ENCODE peak calls at places on chromosomes 3 and 15, in ten cellular contexts. A is IMR-90; R is upper lobe of right lung; W is naive thymus-derived CD4-positive, alpha-beta T cell; H is OCI-LY7; J is GM06990; P is left ventricle myocardium inferior; K is CD8-positive, alpha-beta memory T cell; I is stomach; Z is cardiac muscle cell. Y is an unnamed sample. For H3K36me3, the result is how much of the 10 kb centered on the place peaks cover.

GRCh38 chr3:55629432-55629831 is 142.3 kb upstream of the WNT5A start:
- DNase-seq in I (peak), W (no peak), R (peak), K (no peak), J (no peak), A (peak), P (peak), Z (peak), H (no peak), Y (no peak)

GRCh38 chr3:73279-73678 is 123.3 kb upstream of the CHL1 start:
- DNase-seq in K (no peak), I (no peak), J (no peak), Z (no peak), H (no peak), A (no peak), R (no peak), P (no peak), W (no peak), Y (no peak)

GRCh38 chr15:82184355-82184754 is 78.2 kb downstream of the EFL1 start:
- DNase-seq in J (no peak), I (no peak), P (no peak), R (no peak), H (no peak), A (no peak), K (no peak), W (no peak), Z (no peak), Y (no peak)

GRCh38 chr15:41965441-41966413 is 6.6 kb downstream of the EHD4 start:
- DNase-seq in I (peak), W (no peak), H (no peak), A (peak), P (peak), Z (peak), R (no peak), J (no peak), K (no peak), Y (peak)

GRCh38 chr3:162400697-162401096 is 904.1 kb downstream of the OTOL1 start:
- DNase-seq in P (no peak), W (no peak), I (no peak), A (no peak), J (no peak), R (no peak), Z (no peak), H (no peak), K (no peak), Y (no peak)

GRCh38 chr3:110138966-110139555 is 801.7 kb upstream of the DPPA4 start:
- DNase-seq in P (no peak), R (no peak), Z (no peak), A (no peak), W (no peak), I (no peak), H (no peak), J (no peak), K (no peak), Y (no peak)

GRCh38 chr3:24254649-24255048 is 240.0 kb downstream of the THRB start:
- DNase-seq in Z (peak), H (no peak), I (no peak), R (no peak), W (no peak), K (no peak), J (no peak), A (peak), P (no peak), Y (no peak)

GRCh38 chr3:46353639-46354410 is at the start of gene CCR2:
- DNase-seq in I (no peak), P (no peak), A (no peak), W (no peak), H (no peak), J (no peak), Z (no peak), R (no peak), K (no peak), Y (no peak)

GRCh38 chr3:137295336-137295735 is 337.6 kb downstream of the IL20RB start:
- DNase-seq in K (no peak), Z (no peak), A (no peak), W (no peak), I (no peak), R (no peak), P (no peak), H (no peak), J (no peak), Y (no peak)

GRCh38 chr3:115577000-115577399 is 46.3 kb upstream of the GAP43 start:
- DNase-seq in K (no peak), H (no peak), J (no peak), W (no peak), R (no peak), I (no peak), Z (no peak), P (no peak), A (no peak), Y (no peak)

GRCh38 chr3:37591130-37591865 is 270.4 kb upstream of the CTDSPL start:
- DNase-seq in K (no peak), I (no peak), P (peak), J (no peak), R (no peak), H (no peak), A (no peak), Z (peak), W (no peak), Y (no peak)

GRCh38 chr3:111747490-111747889 is 111.6 kb upstream of the PHLDB2 start:
- DNase-seq in I (no peak), K (no peak), A (peak), H (no peak), R (no peak), Z (no peak), P (no peak), J (no peak), W (no peak), Y (no peak)

GRCh38 chr3:179450321-179450720 is 949 bp downstream of the GNB4 start:
- DNase-seq in H (no peak), A (peak), W (no peak), R (no peak), I (no peak), J (no peak), Z (peak), K (no peak), P (no peak), Y (no peak)

GRCh38 chr15:84785053-84785452 is 32.1 kb upstream of the ALPK3 start:
- DNase-seq in K (no peak), A (no peak), H (no peak), W (no peak), P (no peak), I (no peak), Z (no peak), R (no peak), J (no peak), Y (no peak)

GRCh38 chr3:155853214-155854146 is 747 bp downstream of the SLC33A1 start:
- DNase-seq in A (peak), R (peak), P (peak), Z (peak), J (no peak), W (no peak), I (peak), H (peak), K (no peak), Y (peak)

GRCh38 chr3:168040624-168041208 is 55.0 kb downstream of the GOLIM4 start:
- DNase-seq in H (peak), P (no peak), A (peak), W (no peak), K (no peak), I (no peak), J (no peak), Z (peak), R (no peak), Y (no peak)

GRCh38 chr3:59771760-59772159 is 721.9 kb upstream of the CFAP20DC start:
- DNase-seq in J (no peak), P (no peak), R (no peak), W (no peak), A (peak), K (no peak), Z (peak), I (no peak), H (no peak), Y (no peak)

GRCh38 chr3:19213608-19214220 is 65.4 kb downstream of the KCNH8 start:
- DNase-seq in K (no peak), A (no peak), J (no peak), R (no peak), P (no peak), W (no peak), I (no peak), H (peak), Z (no peak), Y (peak)

GRCh38 chr15:100929641-100930042 is 10.5 kb downstream of the LRRK1 start:
- DNase-seq in P (no peak), I (no peak), K (no peak), W (no peak), R (no peak), A (no peak), H (peak), Z (no peak), J (peak), Y (no peak)

GRCh38 chr3:54621181-54621580 is 306.7 kb downstream of the LRTM1 start:
- DNase-seq in J (no peak), A (no peak), K (no peak), R (no peak), Z (no peak), I (no peak), W (no peak), P (no peak), H (no peak), Y (no peak)

GRCh38 chr3:117036259-117036799 is 326.8 kb downstream of the TUSC7 start:
- DNase-seq in J (no peak), A (peak), R (no peak), I (no peak), W (no peak), K (no peak), P (peak), H (no peak), Z (peak), Y (no peak)

GRCh38 chr15:58595516-58596238 is 153.8 kb downstream of the ADAM10 start:
- DNase-seq in K (no peak), J (no peak), R (no peak), Z (no peak), I (no peak), W (no peak), H (no peak), A (no peak), P (no peak), Y (no peak)

GRCh38 chr3:141575879-141576743 is 89.3 kb downstream of the RASA2 start:
- DNase-seq in W (no peak), K (no peak), A (peak), P (no peak), R (no peak), J (peak), H (peak), Z (peak), I (no peak), Y (no peak)

GRCh38 chr15:67076147-67076843 is 10.9 kb downstream of the SMAD3 start:
- DNase-seq in R (no peak), A (peak), Z (peak), J (peak), W (no peak), I (peak), K (no peak), P (no peak), H (peak), Y (no peak)

GRCh38 chr15:97030251-97030650 is 699.8 kb downstream of the NR2F2 start:
- DNase-seq in J (no peak), Z (no peak), I (no peak), P (no peak), R (no peak), K (no peak), W (no peak), H (no peak), A (no peak), Y (no peak)

GRCh38 chr3:30646181-30646876 is 39.9 kb downstream of the TGFBR2 start:
- DNase-seq in I (no peak), W (no peak), H (no peak), R (no peak), A (no peak), J (no peak), P (no peak), Z (peak), K (no peak), Y (no peak)

GRCh38 chr3:30644615-30645014 is 38.2 kb downstream of the TGFBR2 start:
- DNase-seq in H (peak), R (no peak), Z (peak), I (peak), J (peak), K (peak), A (peak), W (peak), P (peak), Y (no peak)

GRCh38 chr3:30643763-30644462 is 37.5 kb downstream of the TGFBR2 start:
- DNase-seq in I (peak), Z (no peak), R (no peak), W (no peak), K (peak), P (no peak), J (no peak), H (peak), A (no peak), Y (peak)

GRCh38 chr3:30646961-30647752 is 40.8 kb downstream of the TGFBR2 start:
- DNase-seq in R (no peak), J (no peak), H (no peak), Z (no peak), W (no peak), K (no peak), I (no peak), P (no peak), A (no peak), Y (no peak)

DNA sequence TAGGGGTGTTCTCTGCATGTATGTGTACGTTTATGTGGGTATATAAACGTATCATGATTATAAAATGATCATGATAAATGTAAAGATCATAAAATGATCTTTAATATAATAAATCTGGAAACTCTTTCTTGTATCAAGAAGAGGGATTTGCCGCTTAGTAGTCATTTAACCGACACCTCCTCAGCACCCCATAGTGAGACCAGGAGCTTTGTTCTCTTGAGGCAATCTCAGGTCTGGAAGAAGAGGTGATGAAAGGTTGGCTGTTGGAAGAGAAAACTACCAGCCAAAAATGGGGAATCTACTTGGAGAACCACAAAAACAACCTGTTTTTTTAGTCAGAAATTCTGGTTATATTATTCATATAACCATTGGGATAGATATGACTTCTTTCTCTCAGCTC is 38.7 kb downstream of the TGFBR2 start:
- DNase-seq in I (no peak), K (no peak), R (no peak), W (no peak), P (no peak), A (no peak), Z (no peak), J (no peak), H (no peak), Y (no peak)
- H3K36me3 ChIP-seq in I (half or more), K (under half), R (half or more), W (under half), P (half or more), A (under half), Z (under half), J (under half), H (under half), Y (half or more)

GRCh38 chr15:40660686-40661085 is 34.3 kb upstream of the RAD51 start:
- DNase-seq in P (no peak), K (no peak), A (no peak), W (no peak), Z (peak), J (no peak), R (no peak), I (no peak), H (no peak), Y (no peak)
- H3K36me3 ChIP-seq in P (under half), K (under half), A (under half), W (under half), Z (under half), J (under half), R (under half), I (under half), H (half or more), Y (under half)

GRCh38 chr15:63718590-63719035 is 115.1 kb downstream of the HERC1 start:
- DNase-seq in Z (peak), W (no peak), I (no peak), H (no peak), K (no peak), P (no peak), R (no peak), A (peak), J (no peak), Y (no peak)

GRCh38 chr15:63724760-63725159 is 109.0 kb downstream of the HERC1 start:
- DNase-seq in Z (no peak), J (no peak), I (no peak), A (no peak), R (no peak), K (no peak), P (no peak), H (no peak), W (no peak), Y (no peak)

GRCh38 chr15:63715818-63716217 is 117.9 kb downstream of the HERC1 start:
- DNase-seq in Z (no peak), A (no peak), R (no peak), H (no peak), I (no peak), K (no peak), W (no peak), J (no peak), P (no peak), Y (no peak)

GRCh38 chr15:63722144-63722543 is 111.6 kb downstream of the HERC1 start:
- DNase-seq in Z (no peak), J (no peak), W (no peak), P (no peak), A (no peak), K (no peak), R (no peak), H (no peak), I (no peak), Y (no peak)

DNA sequence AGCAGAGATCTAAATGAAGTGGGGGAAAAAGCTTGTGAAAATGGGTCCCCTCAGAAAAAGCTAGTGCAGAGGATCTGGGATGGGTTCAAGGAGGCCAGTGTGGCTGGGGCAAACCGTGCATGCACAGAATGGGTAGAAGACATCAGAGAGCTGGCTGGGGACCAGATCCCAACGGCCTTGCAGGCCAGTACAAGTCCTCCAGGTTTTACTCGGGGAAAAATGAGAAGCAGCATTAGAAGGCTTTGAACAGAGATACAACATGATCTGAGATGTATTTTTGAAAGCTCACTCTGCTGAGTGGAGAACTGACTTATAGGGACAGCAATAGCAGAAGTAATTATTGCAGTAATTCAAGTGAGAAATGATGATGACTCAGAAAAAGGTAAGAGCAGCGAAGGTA is 114.5 kb downstream of the HERC1 start:
- DNase-seq in P (no peak), Z (no peak), K (no peak), I (no peak), A (no peak), J (no peak), W (no peak), R (no peak), H (no peak), Y (no peak)
- H3K36me3 ChIP-seq in P (half or more), Z (under half), K (under half), I (under half), A (under half), J (under half), W (under half), R (under half), H (under half), Y (half or more)

GRCh38 chr3:66803706-66804496 is 194.2 kb upstream of the KBTBD8 start:
- DNase-seq in K (no peak), I (no peak), H (no peak), J (no peak), A (no peak), R (no peak), P (no peak), Z (no peak), W (no peak), Y (no peak)
- H3K36me3 ChIP-seq in K (under half), I (under half), H (under half), J (under half), A (under half), R (under half), P (under half), Z (under half), W (under half), Y (under half)

GRCh38 chr3:49027634-49028033 is 1.6 kb downstream of the IMPDH2 start:
- DNase-seq in Z (no peak), A (no peak), I (no peak), P (no peak), J (no peak), K (no peak), W (no peak), R (no peak), H (no peak), Y (no peak)
- H3K36me3 ChIP-seq in Z (under half), A (half or more), I (half or more), P (half or more), J (under half), K (under half), W (under half), R (half or more), H (half or more), Y (half or more)

GRCh38 chr15:76217029-76217866 is 94.0 kb downstream of the ETFA start:
- DNase-seq in P (no peak), A (peak), H (no peak), K (no peak), Z (peak), W (no peak), J (no peak), R (no peak), I (no peak), Y (no peak)
- H3K36me3 ChIP-seq in P (half or more), A (under half), H (half or more), K (under half), Z (under half), W (under half), J (under half), R (under half), I (under half), Y (under half)

GRCh38 chr3:9807981-9808344 is 2.1 kb upstream of the TTLL3 start:
- DNase-seq in W (no peak), R (no peak), P (no peak), A (no peak), J (no peak), H (no peak), Z (no peak), K (no peak), I (no peak), Y (no peak)

GRCh38 chr3:9806137-9806536 is 3.9 kb upstream of the TTLL3 start:
- DNase-seq in H (no peak), P (no peak), R (no peak), J (no peak), K (no peak), I (no peak), A (no peak), Z (no peak), W (no peak), Y (no peak)

GRCh38 chr3:9808345-9809037 is 1.6 kb upstream of the TTLL3 start:
- DNase-seq in J (no peak), K (peak), A (peak), W (peak), P (no peak), H (peak), Z (peak), R (no peak), I (no peak), Y (peak)

GRCh38 chr3:9809239-9809614 is 835 bp upstream of the TTLL3 start:
- DNase-seq in J (no peak), P (no peak), R (no peak), K (no peak), H (no peak), W (no peak), A (no peak), Z (no peak), I (peak), Y (no peak)

DNA sequence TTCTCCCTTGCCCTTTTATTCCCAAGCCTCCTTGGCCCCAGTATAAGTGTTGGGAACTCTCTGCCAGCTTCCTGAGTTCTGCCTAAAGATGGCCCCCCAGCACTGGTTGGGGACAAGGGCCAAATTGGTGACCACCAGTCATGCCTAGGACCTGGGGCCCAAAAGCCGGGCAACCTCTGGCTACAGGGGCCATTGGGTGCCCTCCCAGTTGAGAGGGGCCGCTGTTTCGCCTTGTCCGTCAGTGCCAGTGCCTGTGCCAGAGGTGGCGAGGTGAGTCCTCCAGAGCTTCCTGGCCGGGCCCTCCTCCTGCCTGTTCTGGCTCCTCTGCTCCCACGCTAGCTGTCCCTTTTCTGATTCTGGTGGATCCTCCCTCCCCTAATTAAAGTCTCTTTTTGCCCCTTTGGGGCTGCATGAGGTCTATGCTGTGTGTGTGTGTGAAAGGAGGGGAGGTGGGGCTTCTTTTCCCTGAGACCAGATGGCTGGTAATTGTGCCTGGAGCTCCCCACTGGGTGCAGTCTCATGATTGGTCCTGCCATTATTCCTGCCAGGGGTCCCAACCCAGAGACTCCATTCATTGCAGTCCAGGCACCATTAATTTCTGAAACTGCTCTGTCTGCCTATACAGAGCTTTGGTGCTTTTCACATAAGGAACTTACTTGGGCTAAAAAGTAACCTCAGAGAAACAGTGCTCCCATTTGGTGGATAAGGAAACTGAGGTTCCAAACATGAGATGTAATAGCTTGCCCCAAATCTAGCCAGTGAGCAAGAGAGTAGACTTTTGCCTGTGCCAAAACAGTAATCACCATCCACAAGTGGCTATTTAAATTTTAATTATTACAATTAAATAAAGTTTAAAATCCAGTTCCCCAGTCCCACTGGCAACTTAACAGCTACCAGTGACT is 3.1 kb upstream of the TTLL3 start:
- DNase-seq in H (no peak), W (no peak), I (no peak), K (no peak), J (no peak), Z (no peak), P (no peak), A (no peak), R (no peak), Y (no peak)
- H3K36me3 ChIP-seq in H (half or more), W (under half), I (half or more), K (under half), J (under half), Z (under half), P (half or more), A (under half), R (half or more), Y (half or more)